ENCODE peak calls at places on chromosome 4, in five cellular contexts. One of them, this sample, is unnamed.

GRCh38 chr4:48141048-48141447 is 7.0 kb upstream of the TXK start:
- DNase-seq in GM03348: peak
- DNase-seq in CD4-positive, CD25-positive, alpha-beta regulatory T cell: no peak
- DNase-seq in transverse colon: no peak
- DNase-seq in SW 1271: no peak
- DNase-seq in this sample: peak

GRCh38 chr4:74408639-74409038 is 36.3 kb upstream of the AREG start:
- DNase-seq in GM03348: no peak
- DNase-seq in CD4-positive, CD25-positive, alpha-beta regulatory T cell: no peak
- DNase-seq in SW 1271: no peak
- DNase-seq in transverse colon: no peak
- DNase-seq in this sample: peak

GRCh38 chr4:3736806-3737205 is 29.4 kb upstream of the ADRA2C start:
- DNase-seq in SW 1271: no peak
- DNase-seq in transverse colon: no peak
- DNase-seq in GM03348: no peak
- DNase-seq in CD4-positive, CD25-positive, alpha-beta regulatory T cell: no peak
- DNase-seq in this sample: no peak

GRCh38 chr4:120071192-120071795 is 4.6 kb upstream of the MAD2L1 start:
- DNase-seq in GM03348: peak
- DNase-seq in CD4-positive, CD25-positive, alpha-beta regulatory T cell: peak
- DNase-seq in SW 1271: no peak
- DNase-seq in transverse colon: peak
- DNase-seq in this sample: peak

GRCh38 chr4:137678796-137679195 is 146.5 kb upstream of the PCDH18 start:
- DNase-seq in transverse colon: no peak
- DNase-seq in CD4-positive, CD25-positive, alpha-beta regulatory T cell: no peak
- DNase-seq in SW 1271: no peak
- DNase-seq in GM03348: peak
- DNase-seq in this sample: peak

GRCh38 chr4:74933562-74934015 is 673 bp downstream of the PARM1 start:
- DNase-seq in transverse colon: peak
- DNase-seq in CD4-positive, CD25-positive, alpha-beta regulatory T cell: no peak
- DNase-seq in SW 1271: no peak
- DNase-seq in GM03348: peak
- DNase-seq in this sample: no peak

GRCh38 chr4:95421869-95422268 is 126.9 kb downstream of the UNC5C start:
- DNase-seq in GM03348: no peak
- DNase-seq in SW 1271: no peak
- DNase-seq in CD4-positive, CD25-positive, alpha-beta regulatory T cell: no peak
- DNase-seq in transverse colon: no peak
- DNase-seq in this sample: no peak

GRCh38 chr4:146308951-146309350 is 94.6 kb downstream of the REELD1 start:
- DNase-seq in CD4-positive, CD25-positive, alpha-beta regulatory T cell: no peak
- DNase-seq in SW 1271: no peak
- DNase-seq in GM03348: no peak
- DNase-seq in transverse colon: no peak
- DNase-seq in this sample: no peak

GRCh38 chr4:116752027-116752426 is 333.3 kb downstream of the TRAM1L1 start:
- DNase-seq in CD4-positive, CD25-positive, alpha-beta regulatory T cell: no peak
- DNase-seq in SW 1271: no peak
- DNase-seq in transverse colon: no peak
- DNase-seq in GM03348: no peak
- DNase-seq in this sample: no peak

GRCh38 chr4:94545296-94545695 is 93.6 kb downstream of the PDLIM5 start:
- DNase-seq in GM03348: peak
- DNase-seq in SW 1271: peak
- DNase-seq in CD4-positive, CD25-positive, alpha-beta regulatory T cell: no peak
- DNase-seq in transverse colon: no peak
- DNase-seq in this sample: peak

GRCh38 chr4:21476753-21477152 is 471.8 kb downstream of the KCNIP4 start:
- DNase-seq in CD4-positive, CD25-positive, alpha-beta regulatory T cell: no peak
- DNase-seq in SW 1271: no peak
- DNase-seq in transverse colon: no peak
- DNase-seq in GM03348: no peak
- DNase-seq in this sample: no peak

GRCh38 chr4:177163532-177163931 is 146.1 kb upstream of the NEIL3 start:
- DNase-seq in CD4-positive, CD25-positive, alpha-beta regulatory T cell: no peak
- DNase-seq in SW 1271: no peak
- DNase-seq in GM03348: no peak
- DNase-seq in transverse colon: no peak
- DNase-seq in this sample: peak

GRCh38 chr4:189502841-189503240 is 437.8 kb upstream of the FRG1 start:
- DNase-seq in SW 1271: no peak
- DNase-seq in GM03348: no peak
- DNase-seq in CD4-positive, CD25-positive, alpha-beta regulatory T cell: no peak
- DNase-seq in transverse colon: no peak
- DNase-seq in this sample: no peak

GRCh38 chr4:3465698-3466671 is 2.9 kb downstream of the DOK7 start:
- DNase-seq in CD4-positive, CD25-positive, alpha-beta regulatory T cell: no peak
- DNase-seq in transverse colon: no peak
- DNase-seq in SW 1271: no peak
- DNase-seq in GM03348: no peak
- DNase-seq in this sample: no peak

GRCh38 chr4:113179996-113180395 is 130.5 kb downstream of the ANK2 start:
- DNase-seq in SW 1271: no peak
- DNase-seq in CD4-positive, CD25-positive, alpha-beta regulatory T cell: no peak
- DNase-seq in GM03348: peak
- DNase-seq in transverse colon: no peak
- DNase-seq in this sample: peak

GRCh38 chr4:186701273-186701672 is 22.4 kb downstream of the FAT1 start:
- DNase-seq in transverse colon: no peak
- DNase-seq in GM03348: peak
- DNase-seq in CD4-positive, CD25-positive, alpha-beta regulatory T cell: no peak
- DNase-seq in SW 1271: no peak
- DNase-seq in this sample: no peak

GRCh38 chr4:38131371-38132139 is 171.4 kb downstream of the PTTG2 start:
- DNase-seq in SW 1271: no peak
- DNase-seq in CD4-positive, CD25-positive, alpha-beta regulatory T cell: peak
- DNase-seq in GM03348: no peak
- DNase-seq in transverse colon: peak
- DNase-seq in this sample: no peak

GRCh38 chr4:95059630-95060029 is 301.9 kb downstream of the BMPR1B start:
- DNase-seq in GM03348: peak
- DNase-seq in SW 1271: no peak
- DNase-seq in CD4-positive, CD25-positive, alpha-beta regulatory T cell: no peak
- DNase-seq in transverse colon: no peak
- DNase-seq in this sample: no peak

GRCh38 chr4:8709729-8710360 is 117.3 kb downstream of the CPZ start:
- DNase-seq in CD4-positive, CD25-positive, alpha-beta regulatory T cell: no peak
- DNase-seq in SW 1271: no peak
- DNase-seq in GM03348: no peak
- DNase-seq in transverse colon: peak
- DNase-seq in this sample: no peak

GRCh38 chr4:140049024-140049923 is 104.7 kb downstream of the MAML3 start:
- DNase-seq in transverse colon: peak
- DNase-seq in SW 1271: no peak
- DNase-seq in CD4-positive, CD25-positive, alpha-beta regulatory T cell: no peak
- DNase-seq in GM03348: peak
- DNase-seq in this sample: no peak

GRCh38 chr4:2797545-2798305 is 4.8 kb downstream of the SH3BP2 start:
- DNase-seq in GM03348: no peak
- DNase-seq in transverse colon: no peak
- DNase-seq in CD4-positive, CD25-positive, alpha-beta regulatory T cell: peak
- DNase-seq in SW 1271: no peak
- DNase-seq in this sample: no peak

GRCh38 chr4:83252782-83253405 is 31.7 kb downstream of the COQ2 start:
- DNase-seq in transverse colon: peak
- DNase-seq in GM03348: peak
- DNase-seq in CD4-positive, CD25-positive, alpha-beta regulatory T cell: peak
- DNase-seq in SW 1271: no peak
- DNase-seq in this sample: peak

GRCh38 chr4:70651864-70652506 is 14.3 kb downstream of the JCHAIN start:
- DNase-seq in transverse colon: no peak
- DNase-seq in GM03348: peak
- DNase-seq in SW 1271: no peak
- DNase-seq in CD4-positive, CD25-positive, alpha-beta regulatory T cell: no peak
- DNase-seq in this sample: peak

GRCh38 chr4:43132010-43132582 is 239.6 kb downstream of the GRXCR1 start:
- DNase-seq in GM03348: peak
- DNase-seq in SW 1271: no peak
- DNase-seq in transverse colon: peak
- DNase-seq in CD4-positive, CD25-positive, alpha-beta regulatory T cell: no peak
- DNase-seq in this sample: peak

GRCh38 chr4:139959398-139959797 is 194.6 kb downstream of the MAML3 start:
- DNase-seq in CD4-positive, CD25-positive, alpha-beta regulatory T cell: no peak
- DNase-seq in GM03348: no peak
- DNase-seq in SW 1271: no peak
- DNase-seq in transverse colon: no peak
- DNase-seq in this sample: no peak

GRCh38 chr4:128837679-128838078 is 28.2 kb downstream of the JADE1 start:
- DNase-seq in SW 1271: no peak
- DNase-seq in CD4-positive, CD25-positive, alpha-beta regulatory T cell: no peak
- DNase-seq in GM03348: no peak
- DNase-seq in transverse colon: no peak
- DNase-seq in this sample: no peak

GRCh38 chr4:98993419-98994071 is 2.0 kb upstream of the METAP1 start:
- DNase-seq in GM03348: no peak
- DNase-seq in CD4-positive, CD25-positive, alpha-beta regulatory T cell: no peak
- DNase-seq in transverse colon: no peak
- DNase-seq in SW 1271: no peak
- DNase-seq in this sample: no peak

GRCh38 chr4:185341841-185342240 is 53.9 kb downstream of the LRP2BP start:
- DNase-seq in CD4-positive, CD25-positive, alpha-beta regulatory T cell: no peak
- DNase-seq in GM03348: no peak
- DNase-seq in SW 1271: no peak
- DNase-seq in transverse colon: no peak
- DNase-seq in this sample: no peak

GRCh38 chr4:131644619-131645018 is 1504.5 kb upstream of the PCDH10 start:
- DNase-seq in SW 1271: no peak
- DNase-seq in GM03348: no peak
- DNase-seq in transverse colon: no peak
- DNase-seq in CD4-positive, CD25-positive, alpha-beta regulatory T cell: no peak
- DNase-seq in this sample: peak

GRCh38 chr4:120049732-120050494 is 16.7 kb downstream of the MAD2L1 start:
- DNase-seq in GM03348: peak
- DNase-seq in SW 1271: peak
- DNase-seq in CD4-positive, CD25-positive, alpha-beta regulatory T cell: peak
- DNase-seq in transverse colon: peak
- DNase-seq in this sample: peak

GRCh38 chr4:40842725-40843401 is 93.1 kb downstream of the NSUN7 start:
- DNase-seq in transverse colon: no peak
- DNase-seq in GM03348: no peak
- DNase-seq in CD4-positive, CD25-positive, alpha-beta regulatory T cell: no peak
- DNase-seq in SW 1271: no peak
- DNase-seq in this sample: no peak

GRCh38 chr4:24876431-24876830 is 36.4 kb downstream of the CCDC149 start:
- DNase-seq in SW 1271: no peak
- DNase-seq in transverse colon: no peak
- DNase-seq in CD4-positive, CD25-positive, alpha-beta regulatory T cell: no peak
- DNase-seq in GM03348: no peak
- DNase-seq in this sample: no peak

GRCh38 chr4:169659736-169660670 is 39.6 kb downstream of the CLCN3 start:
- DNase-seq in CD4-positive, CD25-positive, alpha-beta regulatory T cell: peak
- DNase-seq in GM03348: peak
- DNase-seq in SW 1271: peak
- DNase-seq in transverse colon: peak
- DNase-seq in this sample: peak

GRCh38 chr4:108244576-108244975 is 75.8 kb upstream of the LEF1 start:
- DNase-seq in SW 1271: no peak
- DNase-seq in CD4-positive, CD25-positive, alpha-beta regulatory T cell: no peak
- DNase-seq in transverse colon: no peak
- DNase-seq in GM03348: no peak
- DNase-seq in this sample: no peak

This sample was measured in HCEC 1CT.